ENCODE peak calls at places on chromosomes 3 and 15, in ten cellular contexts. N, J, M, F, E, B, V, Y, I and C are unnamed samples.

GRCh38 chr15:44450172-44450571 is 22.7 kb downstream of the CTDSPL2 start:
- ATAC-seq in J (no peak), B (peak), V (no peak), F (no peak), I (peak), N (no peak), E (no peak), M (no peak), Y (no peak), C (no peak)

GRCh38 chr15:39641187-39641889 is 60.5 kb downstream of the THBS1 start:
- ATAC-seq in J (no peak), I (peak), M (peak), V (peak), E (no peak), Y (peak), F (no peak), N (no peak), B (peak), C (peak)

GRCh38 chr15:63987979-63988378 is 58.3 kb downstream of the DAPK2 start:
- ATAC-seq in F (no peak), B (no peak), M (no peak), V (no peak), Y (no peak), I (no peak), N (no peak), J (no peak), E (no peak), C (no peak)

GRCh38 chr3:183099026-183099837 is at the start of gene MCCC1:
- ATAC-seq in F (peak), E (peak), I (peak), B (peak), N (peak), M (peak), Y (peak), V (peak), J (peak), C (peak)

GRCh38 chr3:8441969-8442559 is 59.6 kb upstream of the LMCD1 start:
- ATAC-seq in B (no peak), N (peak), V (no peak), I (no peak), Y (no peak), M (no peak), E (peak), F (peak), J (peak), C (peak)

GRCh38 chr3:55630280-55630920 is 143.3 kb upstream of the WNT5A start:
- ATAC-seq in J (no peak), E (no peak), M (no peak), N (no peak), I (no peak), B (no peak), F (peak), Y (no peak), V (no peak), C (no peak)

GRCh38 chr3:167203062-167203461 is 177.0 kb downstream of the ZBBX start:
- ATAC-seq in B (no peak), E (peak), F (no peak), I (no peak), N (peak), Y (no peak), J (no peak), M (no peak), V (no peak), C (no peak)

GRCh38 chr15:59035157-59035556 is 47.7 kb downstream of the RNF111 start:
- ATAC-seq in J (no peak), E (no peak), I (no peak), N (no peak), Y (no peak), V (no peak), B (no peak), F (no peak), M (no peak), C (no peak)

GRCh38 chr3:45958333-45958791 is 15.1 kb downstream of the CXCR6 start:
- ATAC-seq in F (no peak), E (peak), V (no peak), Y (no peak), I (no peak), B (no peak), J (no peak), N (peak), M (peak), C (no peak)

GRCh38 chr3:86149054-86149453 is 841.9 kb downstream of the VGLL3 start:
- ATAC-seq in N (no peak), J (no peak), I (no peak), F (no peak), V (no peak), M (no peak), Y (no peak), E (no peak), B (no peak), C (no peak)

GRCh38 chr3:160768918-160769317 is 12.9 kb downstream of the PPM1L start:
- ATAC-seq in N (no peak), I (no peak), E (no peak), B (no peak), Y (no peak), J (no peak), M (no peak), V (no peak), F (no peak), C (no peak)

GRCh38 chr3:125381314-125381713 is 6.2 kb upstream of the ZNF148 start:
- ATAC-seq in N (no peak), V (no peak), Y (no peak), J (no peak), E (no peak), F (no peak), M (no peak), B (peak), I (no peak), C (no peak)